ENCODE peak calls at places on chromosomes 5 and 9, in five cellular contexts. R is HepG2; S is osteocyte; C is A673; E is CD4-positive, alpha-beta T cell. K is an unnamed sample.

GRCh38 chr5:99030871-99031440 is 102.1 kb upstream of the CHD1 start:
- DNase-seq in R (no peak), S (no peak), C (no peak), E (no peak), K (no peak)

GRCh38 chr5:143086851-143087637 is 316.4 kb downstream of the NR3C1 start:
- DNase-seq in R (peak; percentile 17), S (no peak), C (peak; percentile 11), E (no peak), K (no peak)

GRCh38 chr9:116141864-116142561 is 11.6 kb upstream of the PAPPA start:
- DNase-seq in R (no peak), S (no peak), C (peak; percentile 94), E (no peak), K (no peak)

GRCh38 chr5:132273631-132274030 is 16.1 kb downstream of the PDLIM4 start:
- DNase-seq in R (no peak), S (no peak), C (no peak), E (no peak), K (no peak)

GRCh38 chr9:97415146-97415545 is 3.2 kb downstream of the TDRD7 start:
- DNase-seq in R (no peak), S (no peak), C (no peak), E (no peak), K (no peak)

GRCh38 chr5:64165500-64166200 is at the start of gene RNF180:
- DNase-seq in R (no peak), S (peak; percentile 86), C (peak; percentile 26), E (no peak), K (no peak)

GRCh38 chr9:6646028-6646636 is 603 bp upstream of the GLDC start:
- DNase-seq in R (peak; percentile 18), S (no peak), C (no peak), E (no peak), K (no peak)

GRCh38 chr9:121023064-121023463 is 27.0 kb downstream of the C5 start:
- DNase-seq in R (peak; percentile 31), S (no peak), C (peak; percentile 18), E (no peak), K (no peak)

GRCh38 chr5:24742334-24742733 is 97.6 kb upstream of the CDH10 start:
- DNase-seq in R (no peak), S (no peak), C (no peak), E (no peak), K (no peak)

GRCh38 chr5:171336486-171337206 is 27.6 kb downstream of the TLX3 start:
- DNase-seq in R (no peak), S (no peak), C (peak; percentile 57), E (no peak), K (no peak)

GRCh38 chr5:73630760-73631159 is 4.8 kb downstream of the ARHGEF28 start:
- DNase-seq in R (no peak), S (no peak), C (no peak), E (no peak), K (no peak)

GRCh38 chr9:120393386-120394057 is 186.4 kb downstream of the CDK5RAP2 start:
- DNase-seq in R (no peak), S (no peak), C (no peak), E (no peak), K (no peak)

GRCh38 chr5:32711693-32712462 is 757 bp downstream of the NPR3 start:
- DNase-seq in R (no peak), S (peak; percentile 88), C (no peak), E (no peak), K (no peak)

GRCh38 chr5:79845448-79846197 is 145.4 kb downstream of the MTX3 start:
- DNase-seq in R (no peak), S (peak; percentile 38), C (no peak), E (no peak), K (peak; percentile 80)

GRCh38 chr9:88477300-88477751 is 57.7 kb upstream of the NXNL2 start:
- DNase-seq in R (no peak), S (no peak), C (no peak), E (no peak), K (no peak)

GRCh38 chr5:53386341-53386740 is 94.1 kb upstream of the FST start:
- DNase-seq in R (no peak), S (no peak), C (no peak), E (no peak), K (no peak)

GRCh38 chr9:26565131-26565530 is 327.5 kb downstream of the CAAP1 start:
- DNase-seq in R (no peak), S (no peak), C (no peak), E (no peak), K (no peak)

GRCh38 chr5:148913985-148914421 is 87.6 kb downstream of the ADRB2 start:
- DNase-seq in R (peak; percentile 4), S (no peak), C (peak; percentile 61), E (no peak), K (no peak)

GRCh38 chr9:68822596-68823165 is 117.6 kb downstream of the PIP5K1B start:
- DNase-seq in R (no peak), S (no peak), C (no peak), E (no peak), K (no peak)

GRCh38 chr5:60844429-60844890 is 391 bp upstream of the ELOVL7 start:
- DNase-seq in R (peak; percentile 5), S (no peak), C (peak; percentile 20), E (no peak), K (no peak)

GRCh38 chr9:89444212-89444611 is 53.7 kb downstream of the SEMA4D start:
- DNase-seq in R (no peak), S (no peak), C (no peak), E (peak; percentile 57), K (no peak)

GRCh38 chr9:80507611-80508010 is 935.8 kb downstream of the TLE4 start:
- DNase-seq in R (no peak), S (no peak), C (no peak), E (no peak), K (no peak)

GRCh38 chr5:145324101-145324500 is 511.0 kb downstream of the PRELID2 start:
- DNase-seq in R (no peak), S (no peak), C (no peak), E (no peak), K (no peak)

GRCh38 chr5:98581416-98581999 is 192.0 kb upstream of the RGMB start:
- DNase-seq in R (no peak), S (no peak), C (no peak), E (no peak), K (no peak)

GRCh38 chr5:55533806-55534435 is 843 bp downstream of the PLPP1 start:
- DNase-seq in R (peak; percentile 54), S (no peak), C (peak; percentile 60), E (no peak), K (no peak)

GRCh38 chr5:57780306-57780958 is 297.8 kb upstream of the ACTBL2 start:
- DNase-seq in R (no peak), S (no peak), C (no peak), E (no peak), K (no peak)

GRCh38 chr9:124510650-124511425 is 3.6 kb upstream of the NR5A1 start:
- DNase-seq in R (peak; percentile 90), S (no peak), C (no peak), E (no peak), K (no peak)

GRCh38 chr5:165579911-165580310 is 2074.5 kb downstream of the MAT2B start:
- DNase-seq in R (no peak), S (no peak), C (no peak), E (no peak), K (no peak)

GRCh38 chr5:150636391-150637244 is 3.8 kb upstream of the SYNPO start:
- DNase-seq in R (no peak), S (no peak), C (peak; percentile 69), E (no peak), K (no peak)

GRCh38 chr9:114169029-114169939 is 13.9 kb downstream of the COL27A1 start:
- DNase-seq in R (no peak), S (no peak), C (no peak), E (no peak), K (no peak)

GRCh38 chr9:10232352-10232930 is 380.4 kb downstream of the PTPRD start:
- DNase-seq in R (no peak), S (no peak), C (peak; percentile 18), E (no peak), K (no peak)
- TF ChIP-seq CTCF in R (no peak), S (peak; percentile 24), C (peak; percentile 49), E (no peak), K (no peak)

GRCh38 chr9:101235105-101235866 is 149.5 kb downstream of the BAAT start:
- DNase-seq in R (peak; percentile 45), S (no peak), C (peak; percentile 49), E (no peak), K (no peak)
- TF ChIP-seq CTCF in R (peak; percentile 68), S (peak; percentile 40), C (peak; percentile 65), E (no peak), K (no peak)

GRCh38 chr9:128820665-128821583 is 2.6 kb downstream of the ENDOG start:
- DNase-seq in R (no peak), S (no peak), C (no peak), E (no peak), K (no peak)

GRCh38 chr9:128819716-128820664 is 1.7 kb downstream of the ENDOG start:
- DNase-seq in R (no peak), S (no peak), C (peak; percentile 91), E (no peak), K (no peak)

GRCh38 chr9:128818099-128818838 is at the start of gene ENDOG:
- DNase-seq in R (peak; percentile 94), S (peak; percentile 100), C (peak; percentile 99), E (peak; percentile 96), K (peak; percentile 96)

GRCh38 chr9:128821584-128822406 is 3.5 kb downstream of the ENDOG start:
- DNase-seq in R (no peak), S (no peak), C (no peak), E (no peak), K (no peak)

DNA sequence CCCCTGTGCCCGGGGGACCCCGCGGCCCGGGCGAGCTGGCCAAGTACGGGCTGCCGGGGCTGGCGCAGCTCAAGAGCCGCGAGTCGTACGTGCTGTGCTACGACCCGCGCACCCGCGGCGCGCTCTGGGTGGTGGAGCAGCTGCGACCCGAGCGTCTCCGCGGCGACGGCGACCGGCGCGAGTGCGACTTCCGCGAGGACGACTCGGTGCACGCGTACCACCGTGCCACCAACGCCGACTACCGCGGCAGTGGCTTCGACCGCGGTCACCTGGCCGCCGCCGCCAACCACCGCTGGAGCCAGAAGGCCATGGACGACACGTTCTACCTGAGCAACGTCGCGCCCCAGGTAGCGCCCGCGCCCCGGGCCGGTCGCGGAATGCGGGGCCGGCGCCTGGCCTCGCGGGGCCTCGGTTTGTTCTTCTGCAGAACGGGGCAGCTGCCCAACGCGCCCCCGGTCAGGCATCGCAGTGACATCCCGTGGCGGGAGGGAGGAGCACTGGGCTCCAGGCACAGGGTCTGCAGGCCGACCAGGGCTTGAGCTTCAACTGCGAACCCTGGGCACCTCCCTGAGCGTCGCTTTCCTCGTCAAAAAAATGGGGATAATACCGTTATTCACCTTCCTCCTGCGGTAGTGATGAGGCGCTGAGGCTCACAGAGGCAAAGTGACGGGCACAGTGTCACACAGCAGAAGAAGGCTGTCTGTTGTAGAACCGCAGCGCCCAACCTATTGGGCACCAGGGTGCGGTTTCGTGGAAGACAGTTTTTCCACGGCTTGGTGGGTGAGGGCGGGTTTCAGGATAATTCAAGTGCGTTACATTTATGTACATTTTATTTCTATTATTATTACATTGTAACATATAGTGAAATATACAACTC is 777 bp downstream of the ENDOG start:
- DNase-seq in R (no peak), S (no peak), C (peak; percentile 55), E (peak; percentile 24), K (no peak)
- TF ChIP-seq CTCF in R (peak; percentile 52), S (peak; percentile 28), C (no peak), E (no peak), K (no peak)

GRCh38 chr5:139251281-139251687 is 42.3 kb upstream of the MATR3 start:
- DNase-seq in R (no peak), S (no peak), C (no peak), E (peak; percentile 17), K (no peak)
- TF ChIP-seq CTCF in R (peak; percentile 38), S (no peak), C (peak; percentile 43), E (peak; percentile 41), K (no peak)

GRCh38 chr5:44808435-44809214 is at the start of gene MRPS30:
- DNase-seq in R (peak; percentile 99), S (peak; percentile 95), C (peak; percentile 98), E (peak; percentile 85), K (peak; percentile 99)
- TF ChIP-seq CTCF in R (peak; percentile 70), S (peak; percentile 55), C (peak; percentile 57), E (peak; percentile 50), K (peak; percentile 59)

K was measured in vagina.